ENCODE peak calls at places on chromosomes 3 and 15, in nine cellular contexts. X, N, W, G, I, E, Y, V and K are unnamed samples. For H3K4me1, the result is how much of the 10 kb centered on the place peaks cover.

GRCh38 chr15:57307527-57308193 is 68.6 kb upstream of the CGNL1 start:
- DNase-seq in I (no peak), V (no peak), Y (no peak), E (no peak), W (no peak), G (no peak), X (no peak), N (no peak), K (no peak)

GRCh38 chr15:75864213-75865059 is 21.2 kb downstream of the UBE2Q2 start:
- DNase-seq in V (no peak), G (no peak), X (no peak), I (no peak), W (no peak), Y (no peak), N (no peak), E (peak), K (no peak)

GRCh38 chr15:79977431-79977940 is 6.5 kb upstream of the BCL2A1 start:
- DNase-seq in I (peak), Y (no peak), G (no peak), E (no peak), V (no peak), W (no peak), N (no peak), X (no peak), K (peak)

GRCh38 chr3:197554562-197555280 is 1.0 kb downstream of the BDH1 start:
- DNase-seq in V (peak), I (peak), X (peak), W (peak), Y (peak), E (peak), N (peak), G (peak), K (peak)

GRCh38 chr3:120173056-120173675 is 78.9 kb upstream of the GSK3B start:
- DNase-seq in N (no peak), Y (no peak), V (no peak), X (no peak), I (no peak), G (no peak), E (no peak), W (no peak), K (no peak)

GRCh38 chr3:183161552-183162345 is 785 bp downstream of the LAMP3 start:
- DNase-seq in X (no peak), V (peak), W (no peak), N (peak), Y (no peak), G (no peak), I (no peak), E (peak), K (peak)

GRCh38 chr15:67832031-67832551 is 6.8 kb downstream of the SKOR1 start:
- DNase-seq in X (no peak), Y (no peak), W (no peak), E (peak), V (no peak), I (no peak), N (peak), G (no peak), K (peak)

GRCh38 chr15:38894260-38894948 is 329.8 kb upstream of the RASGRP1 start:
- DNase-seq in E (peak), W (no peak), N (no peak), X (no peak), Y (no peak), G (no peak), V (no peak), I (no peak), K (no peak)

GRCh38 chr15:68204776-68205557 is at the start of gene CALML4:
- DNase-seq in E (peak), G (peak), X (peak), W (peak), N (peak), I (peak), V (no peak), Y (peak), K (no peak)

GRCh38 chr3:142726017-142726416 is 2.2 kb downstream of the TRPC1 start:
- DNase-seq in V (no peak), X (no peak), G (no peak), E (no peak), W (no peak), Y (no peak), N (no peak), I (no peak), K (no peak)

GRCh38 chr15:91589360-91589759 is 264.1 kb upstream of the SLCO3A1 start:
- DNase-seq in G (no peak), V (no peak), E (no peak), Y (no peak), N (peak), I (no peak), X (no peak), W (no peak), K (peak)

GRCh38 chr3:58683001-58683845 is 16.6 kb upstream of the FAM3D start:
- DNase-seq in N (no peak), I (peak), G (no peak), E (no peak), Y (no peak), X (no peak), W (no peak), V (peak), K (no peak)

GRCh38 chr3:21477896-21478295 is 273.1 kb downstream of the ZNF385D start:
- DNase-seq in X (no peak), N (no peak), E (no peak), I (no peak), W (no peak), G (no peak), V (no peak), Y (no peak), K (no peak)

GRCh38 chr15:63043391-63044076 is 987 bp downstream of the TPM1 start:
- DNase-seq in W (no peak), G (peak), E (no peak), V (no peak), I (no peak), Y (no peak), X (peak), N (no peak), K (no peak)

GRCh38 chr15:66775127-66776105 is 73.4 kb downstream of the SMAD6 start:
- DNase-seq in Y (no peak), V (no peak), W (peak), N (no peak), G (peak), X (no peak), I (no peak), E (peak), K (no peak)

GRCh38 chr3:125154110-125154509 is 58.4 kb downstream of the SLC12A8 start:
- DNase-seq in W (no peak), X (no peak), N (no peak), E (no peak), G (no peak), I (no peak), Y (no peak), V (no peak), K (no peak)

GRCh38 chr3:120791958-120792357 is 49.4 kb downstream of the GTF2E1 start:
- DNase-seq in G (no peak), I (no peak), V (no peak), W (no peak), X (no peak), E (peak), N (no peak), Y (no peak), K (no peak)

GRCh38 chr3:38003371-38003816 is 12.8 kb downstream of the VILL start:
- DNase-seq in G (peak), W (peak), V (no peak), I (peak), X (peak), Y (peak), E (peak), N (peak), K (peak)

GRCh38 chr3:160400631-160401150 is 1.2 kb downstream of the SMC4 start:
- DNase-seq in X (no peak), V (peak), I (peak), Y (peak), N (peak), G (peak), W (no peak), E (peak), K (peak)

GRCh38 chr3:53156368-53156834 is 4.6 kb upstream of the PRKCD start:
- DNase-seq in X (no peak), G (no peak), N (peak), V (no peak), E (no peak), Y (peak), I (no peak), W (no peak), K (peak)

GRCh38 chr3:71421820-71422566 is 161.5 kb downstream of the FOXP1 start:
- DNase-seq in I (no peak), W (no peak), E (no peak), V (peak), Y (peak), N (no peak), X (no peak), G (no peak), K (peak)

GRCh38 chr15:92614791-92615785 is 40.5 kb downstream of the FAM174B start:
- DNase-seq in X (no peak), V (no peak), W (peak), I (peak), E (no peak), G (no peak), Y (no peak), N (no peak), K (no peak)

GRCh38 chr15:71278989-71279756 is 163.9 kb downstream of the THSD4 start:
- DNase-seq in I (peak), V (no peak), E (peak), G (peak), X (peak), N (no peak), W (peak), Y (peak), K (no peak)
- H3K4me1 ChIP-seq in I (under half), V (under half), E (under half), G (under half), X (under half), N (under half), W (under half), Y (under half), K (under half)

GRCh38 chr3:30694148-30694547 is 87.7 kb downstream of the TGFBR2 start:
- DNase-seq in E (no peak), W (no peak), Y (no peak), N (no peak), I (no peak), G (no peak), V (no peak), X (no peak), K (no peak)
- H3K4me1 ChIP-seq in E (under half), W (under half), Y (under half), N (under half), I (half or more), G (under half), V (under half), X (half or more), K (under half)

GRCh38 chr3:29515451-29515850 is 234.6 kb downstream of the RBMS3 start:
- DNase-seq in X (no peak), V (peak), Y (no peak), N (peak), E (no peak), G (no peak), W (no peak), I (no peak), K (no peak)

GRCh38 chr3:29513236-29513635 is 232.4 kb downstream of the RBMS3 start:
- DNase-seq in I (peak), W (no peak), Y (no peak), V (no peak), N (no peak), E (peak), G (peak), X (no peak), K (no peak)

GRCh38 chr3:29514912-29515311 is 234.0 kb downstream of the RBMS3 start:
- DNase-seq in Y (no peak), E (no peak), G (no peak), I (no peak), N (no peak), X (no peak), W (no peak), V (no peak), K (no peak)

GRCh38 chr3:29514170-29514569 is 233.3 kb downstream of the RBMS3 start:
- DNase-seq in X (no peak), N (no peak), G (no peak), V (no peak), Y (no peak), I (no peak), W (no peak), E (peak), K (no peak)

DNA sequence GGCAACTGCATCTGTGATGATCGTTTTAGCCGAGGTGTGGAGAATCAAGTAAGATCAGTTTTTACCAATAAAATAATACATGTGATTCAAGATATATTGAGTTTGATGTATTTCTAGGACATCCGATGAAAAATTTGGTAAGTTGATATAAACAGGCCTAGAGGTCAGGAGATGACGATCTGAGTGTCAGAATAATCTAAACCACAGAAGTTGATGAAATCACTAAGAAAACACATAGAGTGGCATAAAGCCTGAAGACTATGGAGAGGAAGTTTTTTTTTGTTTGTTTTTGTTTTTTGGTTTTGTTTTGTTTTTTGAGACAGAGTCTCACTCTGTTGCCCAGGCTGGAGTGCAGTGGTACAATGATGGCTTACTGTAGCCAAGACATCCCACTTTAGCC is 235.3 kb downstream of the RBMS3 start:
- DNase-seq in E (no peak), G (no peak), I (no peak), X (no peak), N (no peak), Y (no peak), W (no peak), V (no peak), K (no peak)
- H3K4me1 ChIP-seq in E (half or more), G (under half), I (under half), X (under half), N (under half), Y (under half), W (under half), V (under half), K (under half)

DNA sequence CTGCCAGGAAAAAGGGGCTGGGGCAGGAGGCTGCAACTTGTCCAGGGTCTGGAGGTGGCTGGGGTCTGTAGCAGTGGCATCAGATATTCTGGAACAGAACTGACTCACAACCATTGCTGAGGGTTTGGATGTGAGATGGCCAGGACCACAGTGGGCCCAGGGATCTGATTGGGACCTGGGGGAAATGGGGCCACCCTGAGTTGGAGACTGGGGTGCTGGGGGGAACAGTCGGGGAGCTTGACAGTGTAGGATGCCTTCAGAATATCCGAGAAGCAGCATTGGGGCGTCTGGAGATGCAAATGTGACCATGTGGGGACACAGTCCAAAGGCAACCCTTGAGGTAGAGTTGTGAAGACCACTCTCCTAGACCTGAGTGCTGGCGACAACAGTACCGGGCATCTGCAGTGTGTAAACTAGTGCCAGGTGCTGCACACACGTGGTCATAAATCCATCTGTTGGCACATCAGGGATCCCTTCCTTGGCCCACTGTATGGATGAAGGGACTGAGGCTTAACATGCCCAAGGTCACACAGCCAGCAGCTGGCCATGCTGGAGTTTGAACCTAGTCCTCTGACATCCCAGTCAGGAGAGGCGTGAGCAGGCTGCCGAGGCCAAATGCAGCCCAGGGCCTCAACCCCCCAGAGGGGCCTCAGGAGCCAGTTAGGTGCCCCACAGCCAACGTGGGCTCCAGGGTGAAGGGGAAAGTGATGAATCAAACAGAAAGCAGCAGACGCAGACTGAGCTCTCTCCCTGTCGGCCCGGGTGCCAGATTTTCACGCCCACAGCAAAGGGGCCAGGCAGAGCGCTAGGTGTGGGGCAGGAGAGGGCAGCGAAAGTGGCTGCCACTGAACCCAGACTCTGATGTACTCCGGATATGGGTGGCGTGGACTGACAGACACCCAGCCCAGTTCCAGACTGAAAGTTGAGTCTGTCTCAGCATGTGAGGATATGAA is 18.8 kb downstream of the HEMK1 start:
- DNase-seq in X (no peak), E (no peak), I (no peak), V (no peak), W (no peak), Y (no peak), G (no peak), N (no peak), K (no peak)
- H3K4me1 ChIP-seq in X (half or more), E (under half), I (under half), V (under half), W (under half), Y (under half), G (half or more), N (under half), K (under half)

GRCh38 chr3:12924437-12924836 is 83.1 kb upstream of the RPL32 start:
- DNase-seq in X (no peak), W (no peak), V (no peak), N (no peak), E (no peak), G (no peak), I (no peak), Y (no peak), K (no peak)
- H3K4me1 ChIP-seq in X (under half), W (under half), V (under half), N (under half), E (under half), G (under half), I (under half), Y (under half), K (under half)

GRCh38 chr3:195899701-195900425 is 8.5 kb downstream of the TNK2 start:
- DNase-seq in I (no peak), W (no peak), V (no peak), G (no peak), E (no peak), X (no peak), Y (no peak), N (no peak), K (no peak)
- H3K4me1 ChIP-seq in I (under half), W (under half), V (under half), G (under half), E (under half), X (half or more), Y (under half), N (under half), K (under half)

GRCh38 chr3:45125550-45126026 is 20.6 kb downstream of the CDCP1 start:
- DNase-seq in I (no peak), G (peak), N (no peak), V (peak), W (no peak), X (no peak), E (no peak), Y (peak), K (no peak)

GRCh38 chr3:45124956-45125355 is 21.2 kb downstream of the CDCP1 start:
- DNase-seq in X (no peak), E (no peak), W (no peak), N (no peak), V (no peak), I (no peak), G (no peak), Y (no peak), K (no peak)

GRCh38 chr3:45126730-45127129 is 19.4 kb downstream of the CDCP1 start:
- DNase-seq in I (no peak), N (no peak), V (no peak), X (no peak), W (no peak), E (no peak), Y (peak), G (no peak), K (no peak)

GRCh38 chr3:45124379-45124778 is 21.8 kb downstream of the CDCP1 start:
- DNase-seq in X (peak), I (no peak), E (peak), V (no peak), G (no peak), W (no peak), N (no peak), Y (no peak), K (no peak)

GRCh38 chr3:45127130-45127822 is 18.9 kb downstream of the CDCP1 start:
- DNase-seq in V (no peak), I (no peak), Y (no peak), G (no peak), E (no peak), X (no peak), N (no peak), W (no peak), K (no peak)
- H3K4me1 ChIP-seq in V (under half), I (under half), Y (under half), G (under half), E (under half), X (under half), N (under half), W (under half), K (under half)

GRCh38 chr3:194688207-194688711 is 2.6 kb downstream of the FAM43A start:
- DNase-seq in V (peak), E (peak), N (peak), W (no peak), Y (no peak), I (peak), G (peak), X (peak), K (peak)

GRCh38 chr3:194690501-194691372 is 5.1 kb downstream of the FAM43A start:
- DNase-seq in N (no peak), Y (no peak), E (peak), I (no peak), W (no peak), V (no peak), X (no peak), G (peak), K (peak)

GRCh38 chr3:194688946-194689345 is 3.3 kb downstream of the FAM43A start:
- DNase-seq in V (no peak), N (no peak), X (no peak), W (no peak), I (no peak), E (no peak), Y (no peak), G (no peak), K (no peak)

GRCh38 chr3:194687638-194688206 is 2.0 kb downstream of the FAM43A start:
- DNase-seq in N (peak), G (peak), X (peak), E (peak), V (peak), W (peak), Y (peak), I (peak), K (peak)

GRCh38 chr3:194689493-194689901 is 3.8 kb downstream of the FAM43A start:
- DNase-seq in X (peak), N (no peak), Y (no peak), I (no peak), G (no peak), W (no peak), V (no peak), E (peak), K (peak)
- H3K4me1 ChIP-seq in X (under half), N (under half), Y (under half), I (under half), G (under half), W (under half), V (under half), E (under half), K (half or more)